ENCODE peak calls at places on chromosome 12, in four cellular contexts. Q, B, U and O are unnamed samples.

GRCh38 chr12:26699237-26699636 is 133.8 kb downstream of the ITPR2 start:
- DNase-seq in Q (no peak), B (no peak), U (no peak), O (no peak)

GRCh38 chr12:81070846-81071245 is 7.0 kb upstream of the ACSS3 start:
- DNase-seq in Q (no peak), B (no peak), U (no peak), O (no peak)

GRCh38 chr12:90484130-90484529 is 470.8 kb downstream of the CCER1 start:
- DNase-seq in Q (no peak), B (no peak), U (peak; percentile 8), O (no peak)

GRCh38 chr12:31589582-31589895 is 1.4 kb downstream of the DENND5B start:
- DNase-seq in Q (no peak), B (no peak), U (no peak), O (peak; percentile 65)

GRCh38 chr12:27572486-27573255 is 48.7 kb downstream of the PPFIBP1 start:
- DNase-seq in Q (no peak), B (no peak), U (no peak), O (no peak)

GRCh38 chr12:67428431-67428830 is 159.3 kb downstream of the CAND1 start:
- DNase-seq in Q (no peak), B (no peak), U (peak; percentile 37), O (no peak)

GRCh38 chr12:9719835-9720234 is 13.1 kb downstream of the CLECL1 start:
- DNase-seq in Q (no peak), B (no peak), U (no peak), O (no peak)

GRCh38 chr12:49482095-49483051 is 56.5 kb upstream of the KCNH3 start:
- DNase-seq in Q (no peak), B (no peak), U (no peak), O (no peak)

GRCh38 chr12:32522322-32523221 is 123.2 kb downstream of the FGD4 start:
- DNase-seq in Q (no peak), B (no peak), U (no peak), O (no peak)

GRCh38 chr12:39300799-39301198 is 142.1 kb downstream of the KIF21A start:
- DNase-seq in Q (no peak), B (no peak), U (no peak), O (no peak)

GRCh38 chr12:79415754-79416435 is 274.9 kb downstream of the PAWR start:
- DNase-seq in Q (no peak), B (no peak), U (peak; percentile 69), O (no peak)

GRCh38 chr12:101857043-101857558 is 20.3 kb upstream of the DRAM1 start:
- DNase-seq in Q (no peak), B (no peak), U (peak; percentile 18), O (no peak)

GRCh38 chr12:12498210-12498609 is 64.5 kb downstream of the DUSP16 start:
- DNase-seq in Q (no peak), B (no peak), U (no peak), O (no peak)

GRCh38 chr12:116202940-116203339 is 74.6 kb downstream of the MED13L start:
- DNase-seq in Q (no peak), B (no peak), U (peak; percentile 7), O (no peak)

GRCh38 chr12:37733856-37734255 is 582.7 kb upstream of the ALG10B start:
- DNase-seq in Q (no peak), B (no peak), U (no peak), O (no peak)
- H3K9me3 ChIP-seq in Q (peaks cover 86% of the 10 kb centered on the region), B (no peaks in the 10 kb centered on the region), U (no peaks in the 10 kb centered on the region), O (no peaks in the 10 kb centered on the region)

DNA sequence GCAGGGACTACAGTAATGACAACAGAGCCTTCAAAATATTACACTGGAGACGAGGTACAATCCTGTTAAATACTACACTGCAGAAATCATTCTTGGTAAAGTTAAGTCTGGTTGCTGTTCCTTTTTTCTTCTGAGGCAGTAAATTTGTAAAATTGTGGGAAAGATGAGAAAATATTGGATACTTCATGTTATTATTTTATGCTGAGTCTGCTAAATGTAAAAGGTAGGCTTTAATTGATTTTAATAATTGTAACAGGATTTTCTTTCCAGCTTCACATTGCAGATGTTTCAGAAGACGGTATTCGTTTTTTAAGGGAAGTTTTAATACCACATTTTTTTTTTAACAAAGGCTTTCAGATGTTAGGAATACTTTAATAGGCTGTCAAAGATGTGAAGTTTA is 62.6 kb downstream of the WASHC4 start:
- DNase-seq in Q (no peak), B (no peak), U (no peak), O (no peak)
- TF ChIP-seq CTCF in Q (no peak), B (no peak), U (no peak), O (no peak)

GRCh38 chr12:52344111-52344510 is 22.9 kb upstream of the KRT83 start:
- DNase-seq in Q (no peak), B (no peak), U (no peak), O (no peak)

GRCh38 chr12:52343550-52343949 is 22.4 kb upstream of the KRT83 start:
- DNase-seq in Q (no peak), B (no peak), U (no peak), O (no peak)

GRCh38 chr12:52341066-52341580 is 19.9 kb upstream of the KRT83 start:
- DNase-seq in Q (no peak), B (no peak), U (no peak), O (no peak)

GRCh38 chr12:52346596-52346995 is 20.7 kb downstream of the KRT85 start:
- DNase-seq in Q (no peak), B (peak; percentile 27), U (peak; percentile 28), O (no peak)

GRCh38 chr12:52342781-52343490 is 21.7 kb upstream of the KRT83 start:
- DNase-seq in Q (no peak), B (no peak), U (no peak), O (no peak)
- H3K27ac ChIP-seq in Q (no peak overlapping the region), B (no peak overlapping the region), U (no peak overlapping the region), O (no peak overlapping the region)

DNA sequence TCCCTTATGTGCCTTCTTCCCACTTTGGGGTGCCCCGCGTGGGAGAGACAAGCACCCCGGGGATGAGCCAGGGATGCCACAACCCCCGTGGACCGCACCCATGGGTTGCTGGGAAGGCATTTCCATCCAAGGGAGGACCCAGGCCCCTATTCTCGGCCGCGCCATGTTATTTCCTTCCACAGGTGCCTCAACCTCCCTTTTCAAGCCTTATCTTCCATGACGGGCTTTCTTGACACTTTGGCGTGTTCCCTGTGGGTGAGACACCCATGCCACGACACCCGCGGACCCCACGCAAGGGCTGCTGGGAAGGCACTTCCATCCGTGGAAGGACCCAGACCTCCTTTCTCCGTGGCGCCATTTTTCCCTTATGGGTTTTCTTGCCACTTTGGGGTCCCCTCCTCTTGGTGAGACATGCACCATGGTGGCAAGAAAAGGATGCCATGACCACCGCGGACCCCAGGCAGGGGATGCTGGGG is 269.2 kb downstream of the ALG10 start:
- DNase-seq in Q (peak; percentile 8), B (no peak), U (no peak), O (peak; percentile 1)
- H3K9me3 ChIP-seq in Q (peaks cover 30% of the 10 kb centered on the region), B (no peaks in the 10 kb centered on the region), U (no peaks in the 10 kb centered on the region), O (no peaks in the 10 kb centered on the region)

GRCh38 chr12:24756479-24757024 is 192.3 kb downstream of the BCAT1 start:
- DNase-seq in Q (no peak), B (no peak), U (no peak), O (no peak)

GRCh38 chr12:24760606-24761378 is 188.1 kb downstream of the BCAT1 start:
- DNase-seq in Q (no peak), B (no peak), U (no peak), O (no peak)

GRCh38 chr12:24764712-24765111 is 184.2 kb downstream of the BCAT1 start:
- DNase-seq in Q (no peak), B (no peak), U (no peak), O (no peak)

GRCh38 chr12:24759155-24759554 is 189.7 kb downstream of the BCAT1 start:
- DNase-seq in Q (no peak), B (no peak), U (peak; percentile 54), O (no peak)

GRCh38 chr12:24760162-24760561 is 188.7 kb downstream of the BCAT1 start:
- DNase-seq in Q (no peak), B (peak; percentile 14), U (no peak), O (no peak)
- TF ChIP-seq CTCF in Q (no peak), B (no peak), U (no peak), O (no peak)

DNA sequence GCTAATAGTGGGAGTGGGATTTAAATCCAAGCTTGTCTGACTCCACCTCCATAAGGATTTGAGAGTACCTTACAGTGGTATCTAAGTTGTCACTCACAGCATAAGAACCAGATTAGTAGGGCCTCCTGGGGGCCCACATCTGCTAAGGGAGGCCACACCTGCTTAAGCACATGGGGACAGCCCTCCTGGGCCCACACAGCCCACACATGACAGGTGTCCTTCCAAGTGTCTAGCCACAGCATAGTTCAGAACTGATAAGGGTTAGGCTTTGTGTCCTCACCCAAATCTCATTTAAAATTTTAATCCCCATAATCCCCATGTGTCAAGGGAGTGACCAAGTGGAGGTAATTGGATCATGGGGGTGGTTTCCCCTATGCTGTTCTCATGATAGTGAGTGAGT is 186.0 kb upstream of the HMGA2 start:
- DNase-seq in Q (no peak), B (no peak), U (no peak), O (peak; percentile 96)
- H3K27ac ChIP-seq in Q (no peak overlapping the region), B (no peak overlapping the region), U (no peak overlapping the region), O (peak overlapping the region; percentile 75)

GRCh38 chr12:77686760-77687159 is 143.9 kb upstream of the NAV3 start:
- DNase-seq in Q (no peak), B (no peak), U (no peak), O (no peak)
- H3K9me3 ChIP-seq in Q (no peaks in the 10 kb centered on the region), B (no peaks in the 10 kb centered on the region), U (no peaks in the 10 kb centered on the region), O (no peaks in the 10 kb centered on the region)

DNA sequence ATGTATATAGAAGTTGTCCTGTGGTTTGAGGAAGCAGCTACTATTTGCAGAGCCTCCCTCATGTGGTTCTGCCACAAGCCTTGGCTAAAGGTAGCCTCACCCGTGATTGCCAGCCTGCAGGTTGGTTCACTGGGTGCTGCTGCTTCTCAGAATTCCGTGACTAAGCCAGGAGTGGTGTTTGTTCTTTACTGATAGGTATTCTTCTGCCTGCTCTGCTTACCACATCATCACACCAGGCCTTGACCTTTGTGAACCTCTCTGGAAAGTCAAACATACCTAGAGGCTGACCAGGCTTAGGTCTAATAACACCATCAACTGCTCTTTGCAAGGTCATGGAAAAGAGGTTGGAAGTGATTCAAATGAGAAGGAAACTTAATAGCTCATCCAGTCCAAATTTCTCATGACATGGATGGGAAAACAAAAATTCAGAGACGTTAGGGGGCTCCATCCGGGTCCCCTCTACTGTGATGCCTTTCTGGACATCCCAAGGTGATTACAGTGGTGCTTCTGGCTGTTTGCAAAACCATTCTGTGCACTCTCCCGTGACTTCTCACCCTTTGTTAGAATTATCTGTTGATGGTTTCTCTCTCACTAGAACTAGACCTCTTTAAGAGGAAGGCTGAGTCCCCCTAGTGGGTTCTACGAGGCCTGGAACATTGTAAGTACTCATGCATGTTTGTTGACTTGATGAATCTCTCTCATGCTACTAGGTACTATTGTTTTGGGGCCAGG is 8.5 kb upstream of the SOCS2 start:
- DNase-seq in Q (no peak), B (peak; percentile 27), U (peak; percentile 69), O (no peak)
- TF ChIP-seq CTCF in Q (peak; percentile 29), B (no peak), U (peak; percentile 30), O (no peak)

DNA sequence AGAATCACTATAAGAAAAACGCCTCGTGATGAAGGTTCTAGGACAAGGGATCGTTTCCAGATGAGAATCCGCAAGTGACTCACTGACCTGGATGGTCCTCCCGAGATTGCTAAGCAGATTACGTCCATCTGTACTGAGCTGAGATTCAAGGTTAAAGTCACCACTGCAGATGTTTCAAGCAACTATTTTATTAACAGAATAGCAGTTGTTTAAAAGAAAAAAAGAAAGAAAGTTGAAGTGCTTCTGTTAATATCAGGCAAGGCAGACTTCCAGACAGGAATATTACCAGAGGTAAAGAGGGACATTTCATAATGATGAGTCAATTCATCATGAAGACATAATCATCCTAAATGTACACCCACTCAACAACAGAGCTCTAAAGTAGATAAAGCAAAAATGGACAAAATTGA is 17.9 kb downstream of the PXN start:
- DNase-seq in Q (no peak), B (no peak), U (no peak), O (no peak)
- H3K27ac ChIP-seq in Q (peak overlapping the region; percentile 96), B (no peak overlapping the region), U (peak overlapping the region; percentile 66), O (no peak overlapping the region)

GRCh38 chr12:132941336-132941954 is 14.7 kb downstream of the ZNF605 start:
- DNase-seq in Q (no peak), B (no peak), U (no peak), O (no peak)
- H3K9me3 ChIP-seq in Q (peaks cover 90% of the 10 kb centered on the region), B (no peaks in the 10 kb centered on the region), U (peaks cover 39% of the 10 kb centered on the region), O (peaks cover 28% of the 10 kb centered on the region)